ENCODE peak calls at places on chromosomes 5 and 9, in four cellular contexts. G is heart left ventricle, I is uterus, L is adrenal gland. H is an unnamed sample. For H3K4me1, the result is how much of the 10 kb centered on the place peaks cover.

GRCh38 chr5:143041461-143041860 is 271.3 kb downstream of the ARHGAP26 start:
- DNase-seq in G (no peak), I (no peak), L (no peak), H (no peak)

GRCh38 chr5:67493676-67494075 is 297.1 kb upstream of the CD180 start:
- DNase-seq in G (peak), I (no peak), L (peak), H (no peak)

GRCh38 chr5:123278284-123278683 is 144.9 kb downstream of the CEP120 start:
- DNase-seq in G (no peak), I (no peak), L (no peak), H (no peak)

GRCh38 chr5:109880907-109881685 is 191.4 kb downstream of the MAN2A1 start:
- DNase-seq in G (no peak), I (no peak), L (no peak), H (no peak)

GRCh38 chr9:130172161-130172857 is at the start of gene NCS1:
- DNase-seq in G (peak), I (peak), L (peak), H (peak)

GRCh38 chr9:86549920-86550319 is 195.7 kb upstream of the TUT7 start:
- DNase-seq in G (no peak), I (no peak), L (no peak), H (no peak)

GRCh38 chr5:127280494-127281220 is 9.9 kb upstream of the MEGF10 start:
- DNase-seq in G (no peak), I (no peak), L (no peak), H (no peak)

GRCh38 chr9:110131499-110131898 is 76.5 kb downstream of the C9orf152 start:
- DNase-seq in G (no peak), I (no peak), L (no peak), H (no peak)

GRCh38 chr9:131116281-131117101 is 8.9 kb upstream of the NUP214 start:
- DNase-seq in G (peak), I (no peak), L (peak), H (no peak)

GRCh38 chr5:88489433-88489832 is 220.8 kb upstream of the TMEM161B start:
- DNase-seq in G (no peak), I (no peak), L (no peak), H (no peak)

GRCh38 chr5:71862661-71863060 is 143.6 kb downstream of the CARTPT start:
- DNase-seq in G (no peak), I (no peak), L (no peak), H (no peak)

GRCh38 chr9:32644698-32645097 is 9.2 kb upstream of the TAF1L start:
- DNase-seq in G (no peak), I (no peak), L (peak), H (no peak)

GRCh38 chr9:17665450-17665849 is 86.6 kb downstream of the SH3GL2 start:
- DNase-seq in G (no peak), I (no peak), L (no peak), H (no peak)

GRCh38 chr5:36202521-36202961 is 39.2 kb downstream of the NADK2 start:
- DNase-seq in G (peak), I (no peak), L (no peak), H (no peak)

GRCh38 chr5:68646142-68646541 is 430.6 kb downstream of the PIK3R1 start:
- DNase-seq in G (no peak), I (no peak), L (no peak), H (no peak)

GRCh38 chr5:58235279-58235678 is 224.6 kb downstream of the PLK2 start:
- DNase-seq in G (no peak), I (no peak), L (peak), H (no peak)

GRCh38 chr5:78569441-78569840 is 79.1 kb downstream of the LHFPL2 start:
- DNase-seq in G (peak), I (peak), L (peak), H (peak)

GRCh38 chr5:66882592-66883227 is 286.5 kb downstream of the MAST4 start:
- DNase-seq in G (no peak), I (no peak), L (peak), H (no peak)

GRCh38 chr5:176542596-176543427 is 5.6 kb upstream of the RNF44 start:
- DNase-seq in G (no peak), I (no peak), L (peak), H (peak)

GRCh38 chr9:2824564-2824963 is 19.3 kb downstream of the PUM3 start:
- DNase-seq in G (no peak), I (no peak), L (peak), H (no peak)

GRCh38 chr9:36560813-36561212 is 11.9 kb upstream of the MELK start:
- DNase-seq in G (no peak), I (no peak), L (no peak), H (no peak)

GRCh38 chr5:43041669-43042175 is 1.6 kb upstream of the ANXA2R start:
- DNase-seq in G (peak), I (peak), L (peak), H (no peak)

GRCh38 chr9:22970434-22970975 is 523.9 kb downstream of the DMRTA1 start:
- DNase-seq in G (no peak), I (no peak), L (no peak), H (no peak)

GRCh38 chr5:39100851-39101396 is 26.7 kb upstream of the RICTOR start:
- DNase-seq in G (no peak), I (no peak), L (no peak), H (no peak)
- TF ChIP-seq POLR2A in G (no peak), I (no peak), L (no peak), H (no peak)

GRCh38 chr5:56849671-56850070 is 34.3 kb downstream of the MAP3K1 start:
- DNase-seq in G (no peak), I (no peak), L (no peak), H (no peak)

GRCh38 chr5:56852228-56853000 is 37.1 kb downstream of the MAP3K1 start:
- DNase-seq in G (no peak), I (no peak), L (no peak), H (no peak)

GRCh38 chr5:56851258-56851941 is 36.1 kb downstream of the MAP3K1 start:
- DNase-seq in G (no peak), I (no peak), L (peak), H (no peak)

GRCh38 chr5:56848206-56848605 is 32.9 kb downstream of the MAP3K1 start:
- DNase-seq in G (no peak), I (no peak), L (no peak), H (no peak)

GRCh38 chr5:56850423-56850822 is 35.1 kb downstream of the MAP3K1 start:
- DNase-seq in G (no peak), I (no peak), L (no peak), H (no peak)
- H3K4me1 ChIP-seq in G (under half), I (under half), L (half or more), H (under half)

GRCh38 chr9:91059713-91060112 is 258.1 kb downstream of the SYK start:
- DNase-seq in G (no peak), I (no peak), L (no peak), H (no peak)
- H3K27ac ChIP-seq in G (no peak), I (peak), L (no peak), H (no peak)

GRCh38 chr9:107489687-107490605 is at the start of gene KLF4:
- DNase-seq in G (peak), I (peak), L (peak), H (peak)
- TF ChIP-seq POLR2A in G (no peak), I (peak), L (peak), H (peak)

DNA sequence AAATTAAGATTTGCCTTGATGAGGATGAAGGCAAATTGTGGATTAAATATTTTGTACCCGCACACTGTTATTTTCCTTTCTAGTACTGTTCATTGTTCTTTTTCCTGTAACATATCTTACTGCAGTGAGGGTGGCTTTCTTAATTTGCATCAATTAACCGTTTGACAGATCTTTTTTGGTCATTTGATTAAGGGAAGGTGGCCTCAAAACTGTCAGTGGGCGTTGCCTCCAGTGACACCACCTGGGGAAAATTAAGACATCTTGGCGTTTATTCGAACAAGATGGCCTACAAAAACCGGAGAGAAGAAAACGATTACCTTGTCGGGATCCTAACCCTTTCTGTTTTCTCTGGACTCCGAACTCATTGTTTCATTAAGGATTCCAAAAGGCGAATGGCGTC is 2.0 kb downstream of the BASP1 start:
- DNase-seq in G (no peak), I (no peak), L (no peak), H (no peak)
- H3K4me1 ChIP-seq in G (under half), I (under half), L (under half), H (under half)

DNA sequence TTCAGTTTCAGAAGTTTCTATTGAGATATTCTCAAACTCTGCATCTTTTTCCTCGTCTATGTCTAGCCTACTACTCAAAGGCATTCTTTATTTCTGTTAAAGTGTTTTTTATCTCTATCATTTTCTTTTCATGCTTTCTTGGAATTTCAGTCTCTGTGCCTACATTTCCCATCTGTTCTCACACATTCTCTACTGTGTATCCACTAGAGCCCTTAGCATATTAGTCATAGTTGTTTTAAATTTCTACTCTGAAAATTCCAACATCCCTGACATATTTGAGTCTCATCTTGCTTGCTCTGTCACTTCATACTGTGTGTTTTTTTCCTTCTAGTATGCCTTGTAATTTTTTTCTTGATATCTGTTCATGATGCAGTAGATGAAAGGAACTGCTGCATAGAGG is 60.3 kb upstream of the GNA14 start:
- DNase-seq in G (no peak), I (no peak), L (no peak), H (no peak)
- H3K27ac ChIP-seq in G (no peak), I (peak), L (no peak), H (no peak)

DNA sequence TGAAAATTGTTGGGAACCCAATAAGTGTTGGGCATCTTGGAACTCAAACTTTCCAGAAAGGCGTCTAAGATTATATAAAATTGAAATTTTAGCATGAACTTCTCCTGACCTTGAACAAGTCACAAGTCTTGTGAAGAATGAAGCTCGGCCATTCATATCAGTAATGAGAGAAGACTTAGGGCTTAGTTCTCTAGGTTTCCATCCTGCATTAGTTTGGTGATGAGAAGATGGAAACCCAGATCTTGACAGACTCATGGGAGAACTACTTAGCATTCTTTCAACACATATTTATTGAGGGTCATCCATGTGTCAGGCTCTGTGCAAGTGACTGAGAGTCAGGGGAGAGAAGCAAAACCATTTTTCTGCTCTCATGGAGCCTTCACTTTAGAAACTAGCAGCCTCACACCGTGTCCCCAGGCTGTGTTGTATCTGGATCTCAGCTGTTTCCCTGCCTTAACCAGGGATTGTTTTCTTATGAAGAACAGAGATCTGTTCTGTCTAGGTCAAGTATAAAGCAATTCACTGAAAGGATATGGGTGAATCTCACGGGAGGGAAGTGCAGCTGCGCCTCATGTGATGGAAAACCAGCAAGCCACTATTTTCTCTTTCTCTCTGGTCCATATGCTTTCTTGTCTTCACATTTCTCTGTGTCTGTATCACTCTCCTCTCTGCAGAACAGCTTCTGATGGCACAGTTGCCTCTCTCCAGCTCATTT is 3.4 kb downstream of the GARNL3 start:
- DNase-seq in G (no peak), I (no peak), L (no peak), H (no peak)
- TF ChIP-seq POLR2A in G (no peak), I (no peak), L (no peak), H (no peak)